ENCODE peak calls at places on chromosomes 4 and X, in nine cellular contexts. S is OCI-LY7, Q is A673, Z is hepatocyte, K is transverse colon, C is upper lobe of left lung, F is choroid plexus epithelial cell, E is WERI-Rb-1, A is fibroblast of pulmonary artery. B is an unnamed sample.

GRCh38 chrX:15737188-15737956 is 698 bp upstream of the CA5B start:
- DNase-seq in S (peak; percentile 2), Q (no peak), Z (peak; percentile 14), K (no peak), C (no peak), F (no peak), E (no peak), A (no peak), B (no peak)

GRCh38 chrX:71224098-71224708 is 1.2 kb downstream of the GJB1 start:
- DNase-seq in S (no peak), Q (no peak), Z (no peak), K (no peak), C (no peak), F (no peak), E (no peak), A (no peak), B (no peak)

GRCh38 chr4:107467461-107467860 is 252.6 kb downstream of the PAPSS1 start:
- DNase-seq in S (no peak), Q (no peak), Z (no peak), K (no peak), C (no peak), F (no peak), E (no peak), A (no peak), B (no peak)

GRCh38 chrX:16711219-16712115 is 1.0 kb downstream of the CTPS2 start:
- DNase-seq in S (peak; percentile 43), Q (peak; percentile 17), Z (peak; percentile 23), K (no peak), C (no peak), F (no peak), E (peak; percentile 12), A (no peak), B (no peak)

GRCh38 chr4:118941149-118941548 is 52.5 kb downstream of the SYNPO2 start:
- DNase-seq in S (no peak), Q (no peak), Z (peak; percentile 37), K (peak; percentile 15), C (no peak), F (peak; percentile 53), E (no peak), A (peak; percentile 71), B (no peak)

GRCh38 chr4:3215733-3216132 is 33.2 kb upstream of the MSANTD1 start:
- DNase-seq in S (no peak), Q (no peak), Z (no peak), K (no peak), C (no peak), F (no peak), E (no peak), A (no peak), B (no peak)

GRCh38 chrX:103363046-103363445 is 6.7 kb downstream of the TCEAL9 start:
- DNase-seq in S (no peak), Q (no peak), Z (no peak), K (no peak), C (no peak), F (no peak), E (no peak), A (no peak), B (no peak)

GRCh38 chrX:154712781-154713391 is 38.0 kb downstream of the GAB3 start:
- DNase-seq in S (no peak), Q (no peak), Z (no peak), K (no peak), C (no peak), F (peak; percentile 78), E (no peak), A (peak; percentile 63), B (no peak)

DNA sequence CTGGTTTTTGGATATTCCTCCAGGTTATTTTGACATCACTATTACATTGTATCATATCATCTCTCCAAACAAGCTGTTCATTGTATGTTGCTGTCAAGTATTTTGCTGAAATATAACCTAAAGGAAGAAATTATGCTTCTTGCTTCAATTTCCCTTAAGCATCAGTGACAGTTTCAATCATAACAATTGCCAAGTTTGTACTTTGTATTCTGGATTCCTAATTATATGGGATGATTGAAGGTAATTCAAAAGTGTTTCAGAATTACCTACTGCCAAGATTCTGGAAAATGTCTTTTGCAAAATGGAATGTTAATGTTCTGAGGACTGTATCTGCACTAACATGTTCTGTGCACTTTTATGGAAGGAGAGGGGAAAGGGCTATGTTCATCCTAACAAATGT is 228.7 kb downstream of the PRDM5 start:
- DNase-seq in S (no peak), Q (no peak), Z (no peak), K (no peak), C (no peak), F (no peak), E (no peak), A (no peak), B (no peak)
- TF ChIP-seq CTCF in S (no peak), Q (no peak), Z (no peak), K (no peak), C (no peak), F (no peak), E (no peak), A (no peak), B (no peak)

DNA sequence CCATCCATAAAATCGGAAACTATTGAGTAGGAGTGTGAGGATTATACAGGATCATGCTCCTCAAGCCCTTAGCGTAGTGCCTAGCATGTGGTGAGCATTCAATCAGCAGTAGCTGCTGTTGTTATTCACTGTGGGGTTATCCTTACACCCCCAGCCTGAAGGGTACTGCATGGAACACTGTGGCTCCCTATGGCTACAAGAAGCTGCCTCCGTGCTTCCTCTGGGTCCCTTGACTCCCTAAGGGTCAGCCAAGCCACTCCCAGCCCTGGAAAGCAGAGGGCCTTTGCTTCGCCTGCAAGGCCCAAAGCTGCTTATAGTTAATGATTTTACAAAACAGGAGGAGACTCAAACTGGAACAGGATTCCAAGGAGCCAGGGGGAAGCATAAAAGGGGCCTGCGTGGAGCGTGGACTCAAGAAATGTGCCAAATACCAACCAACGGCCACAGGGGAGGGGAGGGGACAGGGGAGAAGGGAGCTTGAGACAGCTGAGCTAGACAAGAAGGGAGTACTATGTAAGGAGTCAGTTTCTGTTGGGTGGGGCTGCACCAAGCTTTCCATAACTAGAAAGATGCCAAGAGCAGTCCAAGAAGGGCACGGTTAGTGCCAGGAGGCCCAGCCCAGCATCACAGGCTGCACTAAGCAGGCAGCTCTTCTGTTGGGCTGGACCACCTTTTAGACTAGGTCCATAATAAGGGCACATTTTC is 15.9 kb downstream of the SEPTIN6 start:
- DNase-seq in S (no peak), Q (no peak), Z (no peak), K (no peak), C (no peak), F (no peak), E (peak; percentile 12), A (no peak), B (no peak)
- H3K4me3 ChIP-seq in S (peak overlapping the region; percentile 54), Q (no peak overlapping the region), Z (no peak overlapping the region), K (no peak overlapping the region), C (no peak overlapping the region), F (no peak overlapping the region), E (no peak overlapping the region), A (no peak overlapping the region), B (no peak overlapping the region)

GRCh38 chrX:54446084-54446483 is 5.9 kb downstream of the TSR2 start:
- DNase-seq in S (no peak), Q (no peak), Z (no peak), K (no peak), C (no peak), F (no peak), E (no peak), A (no peak), B (no peak)

GRCh38 chrX:54435121-54435520 is 5.1 kb upstream of the TSR2 start:
- DNase-seq in S (no peak), Q (no peak), Z (no peak), K (no peak), C (no peak), F (no peak), E (no peak), A (no peak), B (no peak)

GRCh38 chrX:54442790-54443189 is 2.6 kb downstream of the TSR2 start:
- DNase-seq in S (no peak), Q (no peak), Z (no peak), K (no peak), C (no peak), F (no peak), E (no peak), A (no peak), B (no peak)

GRCh38 chrX:54444752-54445151 is 4.5 kb downstream of the TSR2 start:
- DNase-seq in S (no peak), Q (no peak), Z (no peak), K (no peak), C (no peak), F (no peak), E (no peak), A (no peak), B (no peak)

DNA sequence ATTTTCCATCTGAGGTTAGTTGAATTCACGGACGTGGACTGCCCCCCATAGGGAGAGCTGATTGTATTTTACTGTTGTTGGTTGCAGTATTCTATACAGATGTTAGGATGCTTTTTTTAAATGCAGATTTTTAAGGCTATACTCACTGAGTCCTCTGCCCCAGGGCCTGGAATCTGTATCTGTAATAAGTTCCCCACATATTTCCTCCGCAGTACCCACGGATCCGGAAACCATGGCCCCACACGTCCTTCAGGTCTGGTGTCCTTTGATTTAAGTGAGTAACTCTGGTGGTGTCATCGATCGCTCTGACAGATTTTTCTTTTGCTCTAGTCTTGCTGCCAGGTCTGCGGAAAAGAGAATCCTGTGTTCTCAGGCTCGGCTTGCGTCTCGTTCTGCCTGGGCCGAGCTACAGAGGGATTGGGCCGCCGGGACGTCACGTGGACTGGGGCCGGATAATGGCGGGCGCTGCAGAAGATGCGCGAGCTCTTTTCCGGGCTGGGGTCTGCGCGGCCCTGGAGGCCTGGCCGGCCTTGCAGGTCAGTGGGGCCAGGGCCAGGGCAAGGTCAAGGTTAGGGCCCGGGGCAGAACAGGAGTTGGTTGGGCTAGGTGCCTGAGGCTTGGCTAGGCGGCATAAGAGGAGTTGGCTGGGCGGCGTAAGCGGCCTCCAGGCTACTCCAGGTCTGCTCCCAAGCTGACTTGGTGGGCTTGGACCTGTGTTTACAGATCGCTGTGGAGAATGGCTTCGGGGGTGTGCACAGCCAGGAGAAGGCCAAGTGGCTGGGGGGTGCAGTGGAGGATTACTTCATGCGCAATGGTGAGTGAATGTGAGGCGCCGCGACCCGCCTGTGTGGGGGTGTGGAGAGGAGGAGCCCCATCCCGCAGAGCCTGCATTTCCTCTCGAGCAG is at the start of gene TSR2:
- DNase-seq in S (peak; percentile 86), Q (peak; percentile 90), Z (peak; percentile 87), K (peak; percentile 83), C (peak; percentile 83), F (peak; percentile 91), E (peak; percentile 80), A (peak; percentile 89), B (peak; percentile 54)
- TF ChIP-seq CTCF in S (peak; percentile 56), Q (no peak), Z (peak; percentile 54), K (no peak), C (no peak), F (peak; percentile 43), E (no peak), A (peak; percentile 30), B (peak; percentile 15)

GRCh38 chr4:169063441-169063840 is 53.4 kb upstream of the CBR4 start:
- DNase-seq in S (no peak), Q (no peak), Z (no peak), K (no peak), C (no peak), F (no peak), E (no peak), A (no peak), B (no peak)

GRCh38 chr4:169060396-169061081 is 50.5 kb upstream of the CBR4 start:
- DNase-seq in S (no peak), Q (no peak), Z (no peak), K (no peak), C (no peak), F (peak; percentile 31), E (no peak), A (peak; percentile 11), B (no peak)

GRCh38 chr4:169066934-169067333 is 56.9 kb upstream of the CBR4 start:
- DNase-seq in S (no peak), Q (no peak), Z (no peak), K (no peak), C (no peak), F (no peak), E (no peak), A (no peak), B (no peak)

GRCh38 chr4:169062861-169063197 is 52.8 kb upstream of the CBR4 start:
- DNase-seq in S (no peak), Q (no peak), Z (peak; percentile 44), K (no peak), C (no peak), F (peak; percentile 27), E (no peak), A (peak; percentile 44), B (no peak)

GRCh38 chr4:169064281-169064680 is 54.2 kb upstream of the CBR4 start:
- DNase-seq in S (no peak), Q (no peak), Z (no peak), K (no peak), C (no peak), F (no peak), E (no peak), A (no peak), B (no peak)
- H3K4me3 ChIP-seq in S (no peak overlapping the region), Q (no peak overlapping the region), Z (no peak overlapping the region), K (no peak overlapping the region), C (no peak overlapping the region), F (no peak overlapping the region), E (no peak overlapping the region), A (no peak overlapping the region), B (no peak overlapping the region)